ENCODE peak calls at places on chromosomes 3 and 15, in four cellular contexts. One of them, this sample, is unnamed.

GRCh38 chr3:193016437-193016887 is 98.8 kb upstream of the MB21D2 start:
- DNase-seq in stimulated activated CD4-positive, alpha-beta T cell treated with anti-CD3 and anti-CD28 coated beads, Interleukin-4, amount 100 ng/mL, for 1 hour: no peak
- DNase-seq in pulmonary artery endothelial cell: no peak
- DNase-seq in NCI-H510A treated with DMSO at 0.1 percent for 48 hours: no peak
- DNase-seq in this sample: no peak

GRCh38 chr3:13301295-13301987 is 118.7 kb downstream of the NUP210 start:
- DNase-seq in stimulated activated CD4-positive, alpha-beta T cell treated with anti-CD3 and anti-CD28 coated beads, Interleukin-4, amount 100 ng/mL, for 1 hour: no peak
- DNase-seq in pulmonary artery endothelial cell: no peak
- DNase-seq in NCI-H510A treated with DMSO at 0.1 percent for 48 hours: peak
- DNase-seq in this sample: no peak

GRCh38 chr3:110344897-110345767 is 726.5 kb upstream of the NECTIN3 start:
- DNase-seq in stimulated activated CD4-positive, alpha-beta T cell treated with anti-CD3 and anti-CD28 coated beads, Interleukin-4, amount 100 ng/mL, for 1 hour: no peak
- DNase-seq in pulmonary artery endothelial cell: no peak
- DNase-seq in NCI-H510A treated with DMSO at 0.1 percent for 48 hours: no peak
- DNase-seq in this sample: no peak

GRCh38 chr3:172317984-172318383 is 130.3 kb downstream of the GHSR start:
- DNase-seq in stimulated activated CD4-positive, alpha-beta T cell treated with anti-CD3 and anti-CD28 coated beads, Interleukin-4, amount 100 ng/mL, for 1 hour: no peak
- DNase-seq in pulmonary artery endothelial cell: peak
- DNase-seq in NCI-H510A treated with DMSO at 0.1 percent for 48 hours: no peak
- DNase-seq in this sample: no peak

GRCh38 chr15:39188930-39189329 is 391.9 kb upstream of the THBS1 start:
- DNase-seq in stimulated activated CD4-positive, alpha-beta T cell treated with anti-CD3 and anti-CD28 coated beads, Interleukin-4, amount 100 ng/mL, for 1 hour: no peak
- DNase-seq in pulmonary artery endothelial cell: no peak
- DNase-seq in NCI-H510A treated with DMSO at 0.1 percent for 48 hours: no peak
- DNase-seq in this sample: no peak

GRCh38 chr3:15428539-15428938 is 1.1 kb downstream of the EAF1 start:
- DNase-seq in stimulated activated CD4-positive, alpha-beta T cell treated with anti-CD3 and anti-CD28 coated beads, Interleukin-4, amount 100 ng/mL, for 1 hour: no peak
- DNase-seq in pulmonary artery endothelial cell: no peak
- DNase-seq in NCI-H510A treated with DMSO at 0.1 percent for 48 hours: peak
- DNase-seq in this sample: peak

GRCh38 chr3:136343446-136343845 is 93.3 kb downstream of the PCCB start:
- DNase-seq in stimulated activated CD4-positive, alpha-beta T cell treated with anti-CD3 and anti-CD28 coated beads, Interleukin-4, amount 100 ng/mL, for 1 hour: no peak
- DNase-seq in pulmonary artery endothelial cell: no peak
- DNase-seq in NCI-H510A treated with DMSO at 0.1 percent for 48 hours: peak
- DNase-seq in this sample: no peak

GRCh38 chr3:17965331-17965730 is 222.9 kb upstream of the TBC1D5 start:
- DNase-seq in stimulated activated CD4-positive, alpha-beta T cell treated with anti-CD3 and anti-CD28 coated beads, Interleukin-4, amount 100 ng/mL, for 1 hour: no peak
- DNase-seq in pulmonary artery endothelial cell: no peak
- DNase-seq in NCI-H510A treated with DMSO at 0.1 percent for 48 hours: no peak
- DNase-seq in this sample: no peak

GRCh38 chr3:73045391-73045790 is 16.1 kb upstream of the EBLN2 start:
- DNase-seq in stimulated activated CD4-positive, alpha-beta T cell treated with anti-CD3 and anti-CD28 coated beads, Interleukin-4, amount 100 ng/mL, for 1 hour: no peak
- DNase-seq in pulmonary artery endothelial cell: no peak
- DNase-seq in NCI-H510A treated with DMSO at 0.1 percent for 48 hours: no peak
- DNase-seq in this sample: no peak

GRCh38 chr3:159726231-159726964 is 262.2 kb upstream of the IL12A start:
- DNase-seq in stimulated activated CD4-positive, alpha-beta T cell treated with anti-CD3 and anti-CD28 coated beads, Interleukin-4, amount 100 ng/mL, for 1 hour: no peak
- DNase-seq in pulmonary artery endothelial cell: no peak
- DNase-seq in NCI-H510A treated with DMSO at 0.1 percent for 48 hours: no peak
- DNase-seq in this sample: no peak

GRCh38 chr15:66893294-66893693 is 172.1 kb upstream of the SMAD3 start:
- DNase-seq in stimulated activated CD4-positive, alpha-beta T cell treated with anti-CD3 and anti-CD28 coated beads, Interleukin-4, amount 100 ng/mL, for 1 hour: no peak
- DNase-seq in pulmonary artery endothelial cell: no peak
- DNase-seq in NCI-H510A treated with DMSO at 0.1 percent for 48 hours: no peak
- DNase-seq in this sample: no peak

GRCh38 chr3:16452265-16452664 is 61.2 kb downstream of the RFTN1 start:
- DNase-seq in stimulated activated CD4-positive, alpha-beta T cell treated with anti-CD3 and anti-CD28 coated beads, Interleukin-4, amount 100 ng/mL, for 1 hour: no peak
- DNase-seq in pulmonary artery endothelial cell: no peak
- DNase-seq in NCI-H510A treated with DMSO at 0.1 percent for 48 hours: no peak
- DNase-seq in this sample: no peak

GRCh38 chr3:182886497-182886896 is 93.2 kb downstream of the ATP11B start:
- DNase-seq in stimulated activated CD4-positive, alpha-beta T cell treated with anti-CD3 and anti-CD28 coated beads, Interleukin-4, amount 100 ng/mL, for 1 hour: no peak
- DNase-seq in pulmonary artery endothelial cell: no peak
- DNase-seq in NCI-H510A treated with DMSO at 0.1 percent for 48 hours: no peak
- DNase-seq in this sample: no peak

This sample was measured in activated T-cell treated with anti-CD3 and anti-CD28 coated beads for 48 hours.